ENCODE peak calls at places on chromosome 19, in five cellular contexts. Y is ELF-1, K is progenitor cell of endocrine pancreas, Z is adipocyte, I is Ammon's horn. L is an unnamed sample.

GRCh38 chr19:19402656-19403372 is 2.7 kb upstream of the GATAD2A start:
- DNase-seq in Y (no peak), I (no peak), Z (peak), K (no peak), L (no peak)

GRCh38 chr19:2042485-2043268 is 8.4 kb downstream of the MKNK2 start:
- DNase-seq in Z (no peak), I (no peak), Y (no peak), K (no peak), L (no peak)

GRCh38 chr19:2252481-2253105 is 3.5 kb downstream of the AMH start:
- DNase-seq in Z (no peak), K (no peak), Y (no peak), I (no peak), L (no peak)

GRCh38 chr19:32817252-32817912 is 52.2 kb downstream of the SLC7A9 start:
- DNase-seq in Y (no peak), K (no peak), I (no peak), Z (no peak), L (no peak)

GRCh38 chr19:8209965-8210659 is 942 bp downstream of the CERS4 start:
- DNase-seq in Y (peak), I (no peak), Z (no peak), K (no peak), L (no peak)

GRCh38 chr19:11405846-11406643 is 13.1 kb downstream of the RGL3 start:
- DNase-seq in Y (peak), K (no peak), I (no peak), Z (no peak), L (no peak)

GRCh38 chr19:29404951-29405727 is 120.7 kb upstream of the VSTM2B start:
- DNase-seq in I (peak), Z (no peak), Y (peak), K (peak), L (no peak)

GRCh38 chr19:46716013-46716671 is 772 bp downstream of the PRKD2 start:
- DNase-seq in Y (no peak), K (peak), I (no peak), Z (peak), L (no peak)

GRCh38 chr19:10828981-10829821 is 6.8 kb downstream of the TMED1 start:
- DNase-seq in Y (peak), Z (no peak), K (no peak), I (no peak), L (no peak)

GRCh38 chr19:3696660-3696995 is 3.6 kb downstream of the PIP5K1C start:
- DNase-seq in Z (no peak), Y (no peak), K (no peak), I (no peak), L (no peak)

GRCh38 chr19:21328402-21328801 is 808 bp downstream of the ZNF708 start:
- DNase-seq in K (no peak), Y (peak), I (no peak), Z (peak), L (peak)

GRCh38 chr19:2587001-2587719 is 111.2 kb downstream of the GADD45B start:
- DNase-seq in I (no peak), K (no peak), Y (peak), Z (no peak), L (no peak)

GRCh38 chr19:33905473-33905936 is 108.8 kb downstream of the KCTD15 start:
- DNase-seq in Y (peak), Z (no peak), K (peak), I (no peak), L (no peak)

GRCh38 chr19:996051-996838 is 4.0 kb upstream of the GRIN3B start:
- DNase-seq in Y (peak), Z (peak), K (no peak), I (no peak), L (no peak)

GRCh38 chr19:38648789-38649304 is 1.4 kb downstream of the ACTN4 start:
- DNase-seq in I (no peak), Z (peak), Y (no peak), K (no peak), L (no peak)

GRCh38 chr19:4472174-4472974 is at the start of gene HDGFL2:
- DNase-seq in Y (no peak), K (no peak), I (no peak), Z (no peak), L (no peak)

GRCh38 chr19:55697698-55698097 is 22.7 kb downstream of the EPN1 start:
- DNase-seq in Y (no peak), Z (no peak), I (no peak), K (no peak), L (no peak)

GRCh38 chr19:44890366-44891015 is 563 bp upstream of the TOMM40 start:
- DNase-seq in K (peak), I (peak), Z (peak), Y (peak), L (peak)

GRCh38 chr19:49119411-49120324 is at the start of gene PPFIA3:
- DNase-seq in Z (peak), K (peak), I (peak), Y (peak), L (no peak)

GRCh38 chr19:58474997-58475713 is 997 bp upstream of the ZNF446 start:
- DNase-seq in K (no peak), Z (no peak), Y (no peak), I (no peak), L (no peak)

GRCh38 chr19:4536798-4537197 is 1.8 kb upstream of the PLIN5 start:
- DNase-seq in Y (no peak), K (no peak), Z (no peak), I (no peak), L (no peak)

GRCh38 chr19:4391701-4392543 is 8.4 kb downstream of the SH3GL1 start:
- DNase-seq in K (no peak), I (no peak), Z (peak), Y (peak), L (no peak)

GRCh38 chr19:48713041-48713863 is 6.3 kb downstream of the MAMSTR start:
- DNase-seq in Y (peak), Z (peak), I (no peak), K (no peak), L (no peak)

GRCh38 chr19:2011169-2011568 is 4.3 kb downstream of the BTBD2 start:
- DNase-seq in K (no peak), I (no peak), Z (no peak), Y (no peak), L (no peak)

GRCh38 chr19:5115771-5116202 is 146.9 kb downstream of the KDM4B start:
- DNase-seq in K (no peak), Z (no peak), Y (no peak), I (no peak), L (no peak)

GRCh38 chr19:47608074-47608907 is 643 bp upstream of the BICRA start:
- DNase-seq in I (peak), Z (peak), Y (peak), K (peak), L (peak)

GRCh38 chr19:4099054-4099764 is 24.7 kb downstream of the MAP2K2 start:
- DNase-seq in Y (no peak), I (no peak), Z (no peak), K (no peak), L (no peak)

GRCh38 chr19:21508198-21508597 is 2.8 kb downstream of the ZNF429 start:
- DNase-seq in Z (no peak), K (no peak), I (no peak), Y (no peak), L (no peak)

GRCh38 chr19:7461841-7462629 is 26.8 kb downstream of the PEX11G start:
- DNase-seq in Y (peak), I (no peak), K (no peak), Z (no peak), L (no peak)

GRCh38 chr19:11446652-11447301 is 11.3 kb downstream of the PRKCSH start:
- DNase-seq in K (peak), Y (peak), Z (peak), I (peak), L (peak)

GRCh38 chr19:18594824-18595373 is 6.3 kb downstream of the REX1BD start:
- DNase-seq in K (no peak), Y (no peak), Z (no peak), I (no peak), L (no peak)

GRCh38 chr19:55461974-55462628 is 659 bp upstream of the ISOC2 start:
- DNase-seq in K (no peak), Y (no peak), I (peak), Z (no peak), L (no peak)

GRCh38 chr19:2188708-2189385 is 25.1 kb downstream of the DOT1L start:
- DNase-seq in I (no peak), Z (no peak), K (no peak), Y (no peak), L (no peak)

GRCh38 chr19:7482584-7483439 is 6.0 kb downstream of the PEX11G start:
- DNase-seq in Y (peak), K (no peak), I (no peak), Z (no peak), L (no peak)

GRCh38 chr19:41570639-41571112 is 5.3 kb upstream of the CEACAM21 start:
- DNase-seq in I (peak), Z (peak), Y (peak), K (peak), L (peak)